ENCODE peak calls at places on chromosomes 7 and 10, in six cellular contexts. G is kidney, Q is heart left ventricle, C is HTR-8/SVneo, D is iPS-NIHi11, S is ELR. A is an unnamed sample.

GRCh38 chr7:6284055-6284400 is 11.6 kb upstream of the CYTH3 start:
- DNase-seq in G (no peak), Q (no peak), C (no peak), D (no peak), S (peak), A (no peak)

GRCh38 chr10:119265691-119266090 is 58.3 kb downstream of the GRK5 start:
- DNase-seq in G (no peak), Q (no peak), C (no peak), D (no peak), S (no peak), A (no peak)

GRCh38 chr10:94293344-94293743 is 69.4 kb downstream of the NOC3L start:
- DNase-seq in G (no peak), Q (peak), C (no peak), D (no peak), S (no peak), A (peak)

GRCh38 chr7:118085000-118085399 is 99.0 kb upstream of the LSM8 start:
- DNase-seq in G (no peak), Q (no peak), C (no peak), D (no peak), S (no peak), A (no peak)

GRCh38 chr10:92688927-92689662 is 660 bp upstream of the HHEX start:
- DNase-seq in G (peak), Q (peak), C (peak), D (peak), S (peak), A (no peak)

GRCh38 chr7:30998180-30998579 is 34.4 kb downstream of the GHRHR start:
- DNase-seq in G (no peak), Q (peak), C (no peak), D (no peak), S (no peak), A (peak)

GRCh38 chr7:64884085-64884912 is 18.8 kb upstream of the ZNF273 start:
- DNase-seq in G (no peak), Q (peak), C (no peak), D (peak), S (no peak), A (no peak)

GRCh38 chr10:122143238-122143841 is 127.8 kb upstream of the BTBD16 start:
- DNase-seq in G (peak), Q (no peak), C (no peak), D (peak), S (no peak), A (no peak)

GRCh38 chr10:130135676-130136213 is 446 bp upstream of the GLRX3 start:
- DNase-seq in G (no peak), Q (no peak), C (no peak), D (no peak), S (no peak), A (peak)

GRCh38 chr7:96219382-96220130 is 102.3 kb downstream of the SLC25A13 start:
- DNase-seq in G (no peak), Q (no peak), C (no peak), D (peak), S (peak), A (no peak)

GRCh38 chr10:86657396-86658011 is 3.2 kb downstream of the OPN4 start:
- DNase-seq in G (peak), Q (peak), C (no peak), D (no peak), S (peak), A (no peak)

GRCh38 chr7:156156734-156157408 is 344.6 kb upstream of the SHH start:
- DNase-seq in G (peak), Q (no peak), C (peak), D (peak), S (peak), A (no peak)

GRCh38 chr7:100682228-100682741 is 8.7 kb downstream of the GNB2 start:
- DNase-seq in G (peak), Q (no peak), C (no peak), D (peak), S (peak), A (no peak)

GRCh38 chr10:97584060-97584797 is at the start of gene HOGA1:
- DNase-seq in G (peak), Q (peak), C (peak), D (peak), S (peak), A (peak)

GRCh38 chr10:13684252-13684791 is 97.6 kb downstream of the PRPF18 start:
- DNase-seq in G (peak), Q (peak), C (no peak), D (no peak), S (peak), A (peak)

GRCh38 chr10:75712241-75712880 is 280.9 kb downstream of the LRMDA start:
- DNase-seq in G (no peak), Q (no peak), C (no peak), D (peak), S (no peak), A (no peak)

GRCh38 chr7:6241607-6241973 is 30.8 kb downstream of the CYTH3 start:
- DNase-seq in G (no peak), Q (no peak), C (no peak), D (no peak), S (no peak), A (no peak)

GRCh38 chr7:79149831-79150230 is 303.6 kb downstream of the MAGI2 start:
- DNase-seq in G (no peak), Q (no peak), C (no peak), D (no peak), S (no peak), A (no peak)

GRCh38 chr7:12573885-12574284 is 3.4 kb downstream of the SCIN start:
- DNase-seq in G (no peak), Q (no peak), C (no peak), D (no peak), S (no peak), A (no peak)

GRCh38 chr10:137606-138005 is 2.4 kb downstream of the ZMYND11 start:
- DNase-seq in G (no peak), Q (no peak), C (peak), D (no peak), S (peak), A (no peak)

GRCh38 chr7:150988230-150989226 is 2.3 kb upstream of the NOS3 start:
- DNase-seq in G (peak), Q (peak), C (peak), D (peak), S (peak), A (peak)

GRCh38 chr7:85685901-85686300 is 499.0 kb upstream of the SEMA3D start:
- DNase-seq in G (no peak), Q (no peak), C (no peak), D (no peak), S (peak), A (no peak)

GRCh38 chr7:104089622-104090021 is 100.2 kb upstream of the RELN start:
- DNase-seq in G (no peak), Q (no peak), C (no peak), D (no peak), S (no peak), A (no peak)

GRCh38 chr10:99779335-99779734 is 3.1 kb upstream of the ABCC2 start:
- DNase-seq in G (no peak), Q (no peak), C (peak), D (no peak), S (peak), A (no peak)

GRCh38 chr7:132065193-132065972 is 509.0 kb upstream of the PODXL start:
- DNase-seq in G (no peak), Q (peak), C (peak), D (peak), S (peak), A (no peak)

GRCh38 chr7:111803015-111803758 is 240.9 kb upstream of the IMMP2L start:
- DNase-seq in G (no peak), Q (no peak), C (no peak), D (no peak), S (peak), A (no peak)

GRCh38 chr7:66921396-66921917 is 432 bp downstream of the TMEM248 start:
- DNase-seq in G (peak), Q (peak), C (peak), D (peak), S (peak), A (no peak)

GRCh38 chr10:97572214-97572989 is at the start of gene ANKRD2:
- DNase-seq in G (peak), Q (peak), C (peak), D (peak), S (peak), A (peak)

GRCh38 chr7:111540199-111540815 is 22.0 kb downstream of the IMMP2L start:
- DNase-seq in G (no peak), Q (no peak), C (no peak), D (no peak), S (no peak), A (no peak)

GRCh38 chr7:105815580-105815979 is 60.8 kb downstream of the ATXN7L1 start:
- DNase-seq in G (no peak), Q (no peak), C (no peak), D (no peak), S (no peak), A (no peak)

GRCh38 chr10:103727546-103727963 is 127.8 kb downstream of the SH3PXD2A start:
- DNase-seq in G (peak), Q (peak), C (no peak), D (no peak), S (no peak), A (peak)

A was measured in left ventricle myocardium inferior.